ENCODE peak calls at places on chromosomes 11 and 22, in six cellular contexts. B, C, L, W, A and U are unnamed samples.

GRCh38 chr11:129408865-129409444 is 33.3 kb downstream of the BARX2 start:
- DNase-seq in B (no peak), C (no peak), L (no peak), W (no peak), A (no peak), U (no peak)

GRCh38 chr11:48900131-48900800 is 83.4 kb downstream of the TRIM51G start:
- DNase-seq in B (no peak), C (no peak), L (no peak), W (no peak), A (peak), U (no peak)

GRCh38 chr11:30990625-30991348 is 378.8 kb downstream of the DCDC1 start:
- DNase-seq in B (no peak), C (no peak), L (no peak), W (no peak), A (no peak), U (no peak)

GRCh38 chr11:84824624-84825023 is 802.5 kb downstream of the DLG2 start:
- DNase-seq in B (no peak), C (no peak), L (no peak), W (no peak), A (no peak), U (no peak)

GRCh38 chr11:86818466-86819282 is 18.3 kb downstream of the PRSS23 start:
- DNase-seq in B (peak), C (no peak), L (no peak), W (no peak), A (no peak), U (no peak)

GRCh38 chr11:76237914-76238313 is 31.6 kb upstream of the WNT11 start:
- DNase-seq in B (peak), C (no peak), L (no peak), W (no peak), A (no peak), U (no peak)

GRCh38 chr11:134509381-134510068 is 97.5 kb upstream of the B3GAT1 start:
- DNase-seq in B (no peak), C (no peak), L (peak), W (peak), A (peak), U (no peak)

GRCh38 chr11:108914211-108914610 is 249.3 kb downstream of the DDX10 start:
- DNase-seq in B (no peak), C (no peak), L (no peak), W (no peak), A (no peak), U (no peak)

GRCh38 chr11:35335226-35335625 is 84.1 kb downstream of the SLC1A2 start:
- DNase-seq in B (peak), C (no peak), L (no peak), W (no peak), A (no peak), U (no peak)

GRCh38 chr11:36750349-36750748 is 152.3 kb upstream of the RAG2 start:
- DNase-seq in B (no peak), C (no peak), L (no peak), W (no peak), A (no peak), U (no peak)

GRCh38 chr11:61293869-61294716 is 1.0 kb downstream of the VWCE start:
- DNase-seq in B (peak), C (peak), L (peak), W (no peak), A (peak), U (no peak)

GRCh38 chr11:46657186-46657585 is 39.8 kb downstream of the ATG13 start:
- DNase-seq in B (no peak), C (no peak), L (no peak), W (no peak), A (no peak), U (no peak)

GRCh38 chr11:5368502-5369043 is 15.0 kb upstream of the OR51M1 start:
- DNase-seq in B (no peak), C (no peak), L (no peak), W (no peak), A (no peak), U (no peak)

GRCh38 chr11:64729851-64730382 is 6.9 kb upstream of the NRXN2 start:
- DNase-seq in B (no peak), C (no peak), L (peak), W (no peak), A (no peak), U (no peak)

GRCh38 chr11:114179234-114179941 is 116.8 kb upstream of the NNMT start:
- DNase-seq in B (peak), C (peak), L (peak), W (peak), A (peak), U (no peak)

GRCh38 chr11:110147965-110148709 is 54.9 kb downstream of the ZC3H12C start:
- DNase-seq in B (peak), C (no peak), L (no peak), W (no peak), A (no peak), U (peak)

GRCh38 chr11:6362185-6362867 is 27.9 kb upstream of the SMPD1 start:
- DNase-seq in B (no peak), C (peak), L (peak), W (no peak), A (peak), U (no peak)

GRCh38 chr11:118663381-118663780 is 16.1 kb downstream of the TREH start:
- DNase-seq in B (no peak), C (no peak), L (no peak), W (no peak), A (no peak), U (no peak)

GRCh38 chr22:41976961-41977566 is 7.8 kb downstream of the SEPTIN3 start:
- DNase-seq in B (no peak), C (no peak), L (no peak), W (no peak), A (no peak), U (no peak)

GRCh38 chr11:42315267-42315666 is 855.8 kb upstream of the LRRC4C start:
- DNase-seq in B (peak), C (no peak), L (no peak), W (no peak), A (no peak), U (peak)

DNA sequence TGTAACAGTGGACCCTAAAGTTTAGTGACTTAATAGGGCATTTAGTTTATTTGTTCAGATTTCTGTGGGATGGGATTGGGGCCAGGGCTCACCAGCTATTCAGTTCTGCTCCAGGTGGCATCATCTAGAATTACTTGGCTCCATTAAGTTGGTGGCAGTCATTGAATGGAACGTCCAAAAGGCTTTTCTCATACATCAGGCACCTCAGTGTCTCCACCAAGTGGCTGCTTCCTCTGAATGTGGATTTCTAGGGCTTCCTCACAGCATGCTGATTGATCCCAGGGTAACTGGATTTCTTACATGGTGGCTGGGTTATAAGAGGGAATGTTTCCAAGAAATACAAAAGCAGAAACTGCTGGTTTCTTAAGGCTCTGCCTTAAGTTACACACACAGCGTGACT is 34.7 kb downstream of the USP47 start:
- DNase-seq in B (peak), C (no peak), L (no peak), W (no peak), A (no peak), U (no peak)
- TF ChIP-seq CTCF in B (peak), C (no peak), L (no peak), W (no peak), A (no peak), U (peak)

GRCh38 chr11:850777-851762 is 8.4 kb downstream of the TSPAN4 start:
- DNase-seq in B (no peak), C (no peak), L (no peak), W (no peak), A (no peak), U (no peak)
- TF ChIP-seq CTCF in B (no peak), C (no peak), L (no peak), W (no peak), A (no peak), U (peak)

GRCh38 chr22:49638001-49638400 is 189.7 kb downstream of the BRD1 start:
- DNase-seq in B (no peak), C (no peak), L (no peak), W (no peak), A (no peak), U (no peak)

GRCh38 chr22:49637255-49637760 is 190.4 kb downstream of the BRD1 start:
- DNase-seq in B (no peak), C (no peak), L (no peak), W (no peak), A (no peak), U (no peak)

GRCh38 chr22:49640366-49641095 is 187.1 kb downstream of the BRD1 start:
- DNase-seq in B (no peak), C (no peak), L (no peak), W (no peak), A (no peak), U (no peak)

GRCh38 chr22:49639956-49640355 is 187.7 kb downstream of the BRD1 start:
- DNase-seq in B (no peak), C (no peak), L (no peak), W (no peak), A (no peak), U (no peak)

DNA sequence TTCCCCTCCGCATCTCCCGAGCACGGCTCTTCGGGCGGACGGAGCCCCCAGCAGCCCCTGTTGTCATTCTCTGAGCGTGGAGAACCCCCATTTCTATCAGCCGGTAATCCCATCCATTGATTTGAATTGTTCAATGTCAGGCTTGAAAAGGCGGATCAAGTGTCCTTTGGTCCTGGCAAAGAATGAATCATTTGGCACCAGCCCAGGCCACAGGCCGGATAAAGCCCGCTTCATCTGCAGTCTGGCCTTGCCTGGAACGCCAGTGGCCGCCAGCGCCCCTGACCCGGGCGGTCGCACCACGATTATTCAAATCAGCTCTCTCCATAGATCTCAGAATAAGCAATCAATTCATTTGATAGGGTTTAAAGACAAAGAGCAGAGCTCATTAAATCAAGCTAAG is 188.9 kb downstream of the BRD1 start:
- DNase-seq in B (no peak), C (no peak), L (no peak), W (no peak), A (no peak), U (no peak)
- TF ChIP-seq CTCF in B (no peak), C (no peak), L (no peak), W (no peak), A (no peak), U (no peak)

GRCh38 chr11:100329352-100329751 is 357.7 kb upstream of the ARHGAP42 start:
- DNase-seq in B (no peak), C (no peak), L (no peak), W (no peak), A (no peak), U (peak)

GRCh38 chr11:100328626-100329340 is 358.3 kb upstream of the ARHGAP42 start:
- DNase-seq in B (no peak), C (no peak), L (no peak), W (no peak), A (no peak), U (peak)
- TF ChIP-seq CTCF in B (no peak), C (no peak), L (no peak), W (no peak), A (no peak), U (peak)

GRCh38 chr22:45310331-45311032 is 748 bp downstream of the FAM118A start:
- DNase-seq in B (peak), C (no peak), L (no peak), W (no peak), A (peak), U (no peak)

GRCh38 chr22:45308624-45309421 is 911 bp upstream of the FAM118A start:
- DNase-seq in B (no peak), C (no peak), L (no peak), W (no peak), A (no peak), U (no peak)

GRCh38 chr22:45312415-45312814 is 2.7 kb downstream of the FAM118A start:
- DNase-seq in B (no peak), C (no peak), L (no peak), W (no peak), A (no peak), U (no peak)

GRCh38 chr22:45311033-45311531 is 1.3 kb downstream of the FAM118A start:
- DNase-seq in B (no peak), C (no peak), L (no peak), W (no peak), A (no peak), U (no peak)

DNA sequence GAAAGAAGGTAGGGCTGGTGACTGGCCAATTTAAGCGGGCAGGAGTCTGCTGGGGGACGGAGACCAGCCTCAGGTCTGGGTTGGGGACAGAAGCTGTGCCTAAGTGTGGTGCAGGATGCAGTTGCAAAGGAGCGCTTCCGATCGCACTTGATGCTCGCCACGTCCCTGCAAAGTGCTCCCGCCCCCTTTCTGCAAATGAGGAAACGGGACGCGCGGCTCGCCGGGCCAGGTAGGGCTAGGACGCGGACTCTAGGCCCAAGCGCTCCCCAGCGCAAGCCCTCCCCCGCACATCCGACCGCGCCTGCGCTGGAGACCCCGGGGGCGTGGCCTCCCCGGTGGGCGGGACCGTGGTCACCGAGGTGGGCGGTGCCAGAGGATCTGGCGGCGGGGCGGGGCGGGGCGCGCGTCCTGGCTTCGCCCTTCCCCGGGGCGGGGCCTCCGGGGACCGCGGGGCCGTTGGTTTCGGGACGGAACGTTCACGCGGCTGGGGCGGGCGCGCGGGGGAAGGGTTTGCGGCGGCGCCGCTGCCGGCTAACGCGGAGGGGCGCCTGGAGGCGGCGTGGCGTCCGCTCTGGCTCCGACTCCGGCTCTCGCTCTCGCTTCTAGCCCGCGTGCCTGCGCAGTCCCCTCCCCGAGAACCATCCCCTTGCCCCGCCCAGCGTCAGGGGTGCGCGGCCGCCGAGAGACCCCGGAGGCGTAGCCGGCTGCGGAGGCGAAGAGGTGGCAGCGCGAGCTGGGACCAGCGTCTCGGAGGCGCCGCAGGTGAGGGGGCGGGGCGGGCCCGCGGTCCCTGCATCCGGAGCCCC is at the start of gene FAM118A:
- DNase-seq in B (peak), C (peak), L (peak), W (peak), A (peak), U (peak)
- TF ChIP-seq CTCF in B (no peak), C (peak), L (no peak), W (peak), A (peak), U (no peak)

GRCh38 chr11:69101100-69101791 is 52.5 kb downstream of the TPCN2 start:
- DNase-seq in B (peak), C (peak), L (peak), W (peak), A (peak), U (no peak)

GRCh38 chr11:69102161-69102695 is 53.5 kb downstream of the TPCN2 start:
- DNase-seq in B (no peak), C (no peak), L (no peak), W (no peak), A (no peak), U (no peak)

GRCh38 chr11:69101792-69102152 is 53.0 kb downstream of the TPCN2 start:
- DNase-seq in B (no peak), C (no peak), L (no peak), W (no peak), A (no peak), U (no peak)

GRCh38 chr11:69104212-69104855 is 51.4 kb upstream of the SMIM38 start:
- DNase-seq in B (no peak), C (no peak), L (no peak), W (no peak), A (no peak), U (no peak)

GRCh38 chr11:69102732-69103615 is 52.8 kb upstream of the SMIM38 start:
- DNase-seq in B (no peak), C (no peak), L (no peak), W (no peak), A (no peak), U (no peak)
- TF ChIP-seq CTCF in B (no peak), C (no peak), L (no peak), W (no peak), A (no peak), U (peak)

DNA sequence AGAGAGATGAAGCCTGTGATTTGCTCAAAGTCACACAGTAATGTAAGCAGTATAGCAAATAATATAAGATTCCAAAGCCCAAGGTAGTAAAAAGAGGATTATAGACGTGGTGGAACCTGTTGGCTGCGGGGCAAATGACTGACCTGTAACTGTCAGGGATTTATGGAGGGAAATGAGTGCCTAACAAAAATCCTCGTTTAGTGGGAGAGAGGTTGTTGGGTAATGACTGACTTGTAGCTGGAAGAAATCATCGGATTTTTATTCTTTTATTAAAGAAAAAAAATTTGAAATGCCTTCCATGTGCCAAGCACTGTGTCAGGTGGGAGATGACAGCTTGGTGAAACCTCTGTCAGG is 649 bp upstream of the CLP1 start:
- DNase-seq in B (no peak), C (no peak), L (no peak), W (no peak), A (no peak), U (no peak)
- TF ChIP-seq CTCF in B (no peak), C (no peak), L (no peak), W (no peak), A (no peak), U (no peak)